ENCODE peak calls at places on chromosome 6, in six cellular contexts. T, U, N, A, L and X are unnamed samples.

GRCh38 chr6:42133926-42134325 is 8.5 kb downstream of the C6orf132 start:
- DNase-seq in T (no peak), U (no peak), N (no peak), A (no peak), L (no peak), X (no peak)

GRCh38 chr6:161838306-161839035 is 564.6 kb upstream of the AGPAT4 start:
- DNase-seq in T (no peak), U (peak; percentile 42), N (no peak), A (no peak), L (no peak), X (no peak)

GRCh38 chr6:78308025-78308424 is 559.3 kb upstream of the IRAK1BP1 start:
- DNase-seq in T (no peak), U (no peak), N (no peak), A (no peak), L (no peak), X (no peak)

GRCh38 chr6:117992856-117993255 is 85.8 kb downstream of the SLC35F1 start:
- DNase-seq in T (no peak), U (no peak), N (no peak), A (no peak), L (no peak), X (no peak)

GRCh38 chr6:34964564-34964963 is 75.5 kb downstream of the ANKS1A start:
- DNase-seq in T (no peak), U (no peak), N (no peak), A (peak; percentile 44), L (no peak), X (no peak)

GRCh38 chr6:15299430-15300131 is 53.7 kb downstream of the JARID2 start:
- DNase-seq in T (no peak), U (peak; percentile 31), N (no peak), A (peak; percentile 22), L (peak; percentile 96), X (peak; percentile 63)

GRCh38 chr6:24307881-24308280 is 50.0 kb downstream of the DCDC2 start:
- DNase-seq in T (no peak), U (no peak), N (no peak), A (no peak), L (no peak), X (no peak)

GRCh38 chr6:56387621-56388413 is 140.4 kb upstream of the COL21A1 start:
- DNase-seq in T (no peak), U (peak; percentile 31), N (no peak), A (no peak), L (no peak), X (no peak)

GRCh38 chr6:13814938-13815575 is 700 bp upstream of the MCUR1 start:
- DNase-seq in T (no peak), U (no peak), N (no peak), A (no peak), L (peak; percentile 37), X (no peak)

GRCh38 chr6:106097368-106098231 is 11.5 kb downstream of the PRDM1 start:
- DNase-seq in T (no peak), U (no peak), N (no peak), A (peak; percentile 30), L (no peak), X (peak; percentile 51)

GRCh38 chr6:167548451-167548850 is 223.6 kb downstream of the TTLL2 start:
- DNase-seq in T (no peak), U (no peak), N (no peak), A (no peak), L (no peak), X (no peak)

GRCh38 chr6:97138581-97138980 is 144.4 kb downstream of the MMS22L start:
- DNase-seq in T (no peak), U (no peak), N (no peak), A (no peak), L (no peak), X (no peak)

GRCh38 chr6:15473741-15474161 is 189.1 kb downstream of the DTNBP1 start:
- DNase-seq in T (no peak), U (no peak), N (no peak), A (no peak), L (no peak), X (no peak)

GRCh38 chr6:139965393-139965792 is 590.9 kb upstream of the CITED2 start:
- DNase-seq in T (no peak), U (no peak), N (no peak), A (no peak), L (no peak), X (no peak)

GRCh38 chr6:24858154-24858801 is 59.6 kb upstream of the ARMH2 start:
- DNase-seq in T (no peak), U (no peak), N (no peak), A (no peak), L (no peak), X (peak; percentile 31)

GRCh38 chr6:84867521-84867920 is 103.1 kb upstream of the TBX18 start:
- DNase-seq in T (no peak), U (no peak), N (no peak), A (no peak), L (no peak), X (no peak)

GRCh38 chr6:55953384-55953783 is 78.0 kb upstream of the BMP5 start:
- DNase-seq in T (peak; percentile 10), U (no peak), N (no peak), A (no peak), L (no peak), X (no peak)

GRCh38 chr6:40719671-40720374 is 132.7 kb upstream of the LRFN2 start:
- DNase-seq in T (no peak), U (no peak), N (peak; percentile 29), A (peak; percentile 13), L (no peak), X (no peak)

GRCh38 chr6:35330541-35331119 is 11.7 kb upstream of the PPARD start:
- DNase-seq in T (no peak), U (no peak), N (no peak), A (no peak), L (no peak), X (no peak)

GRCh38 chr6:148200302-148200701 is 142.3 kb upstream of the SASH1 start:
- DNase-seq in T (no peak), U (peak; percentile 68), N (peak; percentile 21), A (no peak), L (no peak), X (no peak)

GRCh38 chr6:167588920-167589614 is 237.6 kb upstream of the AFDN start:
- DNase-seq in T (no peak), U (no peak), N (no peak), A (no peak), L (no peak), X (no peak)

GRCh38 chr6:111199935-111200822 is 112.9 kb downstream of the SLC16A10 start:
- DNase-seq in T (no peak), U (no peak), N (no peak), A (no peak), L (no peak), X (no peak)

GRCh38 chr6:15375638-15376290 is 129.9 kb downstream of the JARID2 start:
- DNase-seq in T (no peak), U (no peak), N (no peak), A (no peak), L (no peak), X (no peak)

GRCh38 chr6:168880271-168880670 is 373.4 kb downstream of the THBS2 start:
- DNase-seq in T (no peak), U (no peak), N (no peak), A (no peak), L (no peak), X (no peak)

GRCh38 chr6:28269492-28269891 is 2.5 kb downstream of the ZSCAN26 start:
- DNase-seq in T (peak; percentile 16), U (no peak), N (no peak), A (no peak), L (peak; percentile 56), X (no peak)

GRCh38 chr6:20632696-20633095 is 98.4 kb downstream of the CDKAL1 start:
- DNase-seq in T (no peak), U (no peak), N (no peak), A (no peak), L (no peak), X (no peak)

GRCh38 chr6:170266061-170266825 is 24.6 kb downstream of the DLL1 start:
- DNase-seq in T (no peak), U (no peak), N (no peak), A (no peak), L (no peak), X (peak; percentile 49)

GRCh38 chr6:129104131-129104530 is 221.2 kb downstream of the LAMA2 start:
- DNase-seq in T (no peak), U (no peak), N (no peak), A (no peak), L (no peak), X (no peak)

GRCh38 chr6:31794866-31795615 is 511 bp downstream of the VARS1 start:
- DNase-seq in T (peak; percentile 25), U (no peak), N (peak; percentile 54), A (no peak), L (peak; percentile 67), X (no peak)

GRCh38 chr6:33208089-33208967 is at the start of gene RING1:
- DNase-seq in T (peak; percentile 72), U (peak; percentile 89), N (peak; percentile 94), A (peak; percentile 83), L (peak; percentile 97), X (peak; percentile 91)
- TF ChIP-seq EP300 in T (no peak), U (no peak), N (no peak), A (peak; percentile 92), L (no peak), X (peak; percentile 9)

GRCh38 chr6:4253604-4254211 is 118.3 kb upstream of the ECI2 start:
- DNase-seq in T (peak; percentile 18), U (peak; percentile 32), N (no peak), A (peak; percentile 21), L (no peak), X (no peak)
- TF ChIP-seq EP300 in T (no peak), U (no peak), N (no peak), A (no peak), L (no peak), X (no peak)

GRCh38 chr6:154249499-154250298 is 106.9 kb downstream of the IPCEF1 start:
- DNase-seq in T (no peak), U (no peak), N (no peak), A (no peak), L (no peak), X (no peak)
- TF ChIP-seq EP300 in T (no peak), U (no peak), N (no peak), A (no peak), L (no peak), X (no peak)

DNA sequence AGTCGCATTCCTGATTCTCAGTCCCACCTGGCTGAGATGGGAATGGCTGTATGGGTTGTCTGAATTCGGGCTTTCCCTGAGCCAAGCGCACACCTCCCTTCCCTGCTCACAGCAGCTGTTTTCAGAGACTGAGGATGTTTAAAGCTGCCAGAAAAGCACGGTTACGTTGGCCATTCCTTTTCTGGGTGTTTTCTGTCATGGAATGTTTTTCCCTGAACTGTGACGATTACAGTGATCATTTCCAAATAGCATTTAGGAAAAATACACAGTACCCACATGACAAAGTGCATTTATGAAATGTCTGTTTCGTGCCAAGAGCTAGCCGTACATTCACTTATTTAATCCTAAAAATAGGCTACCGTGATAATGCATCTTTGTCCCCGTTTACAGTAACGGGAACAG is 36.7 kb downstream of the SYNJ2 start:
- DNase-seq in T (no peak), U (no peak), N (no peak), A (no peak), L (no peak), X (no peak)
- TF ChIP-seq EP300 in T (no peak), U (no peak), N (no peak), A (no peak), L (no peak), X (peak; percentile 63)